ENCODE peak calls at places on chromosomes 4 and X, in four cellular contexts. A is fibroblast of lung, J is left ventricle myocardium inferior, F is testis. I is an unnamed sample.

GRCh38 chr4:37891221-37892159 is 606 bp downstream of the TBC1D1 start:
- DNase-seq in A (peak), J (peak), F (peak), I (peak)

GRCh38 chrX:118495061-118495921 is at the start of gene DOCK11:
- DNase-seq in A (peak), J (peak), F (peak), I (peak)

GRCh38 chrX:90040807-90041206 is 119.1 kb downstream of the TGIF2LX start:
- DNase-seq in A (no peak), J (no peak), F (peak), I (no peak)

GRCh38 chr4:80233390-80233789 is 33.1 kb upstream of the FGF5 start:
- DNase-seq in A (no peak), J (no peak), F (no peak), I (no peak)

GRCh38 chr4:70705146-70705855 is 16.5 kb upstream of the RUFY3 start:
- DNase-seq in A (peak), J (peak), F (peak), I (peak)

GRCh38 chr4:55071951-55072350 is 53.4 kb downstream of the KDR start:
- DNase-seq in A (no peak), J (no peak), F (no peak), I (no peak)

GRCh38 chr4:88169298-88169697 is 10.9 kb upstream of the ABCG2 start:
- DNase-seq in A (no peak), J (no peak), F (peak), I (no peak)

GRCh38 chr4:25667931-25668557 is 12.4 kb downstream of the SLC34A2 start:
- DNase-seq in A (no peak), J (no peak), F (no peak), I (no peak)

GRCh38 chr4:121776610-121777401 is 11.8 kb upstream of the SMIM43 start:
- DNase-seq in A (no peak), J (no peak), F (no peak), I (no peak)

GRCh38 chrX:65034641-65035450 is 58.6 kb upstream of the ZC4H2 start:
- DNase-seq in A (peak), J (peak), F (peak), I (peak)
- TF ChIP-seq CTCF in A (peak), J (peak), F (peak), I (peak)

DNA sequence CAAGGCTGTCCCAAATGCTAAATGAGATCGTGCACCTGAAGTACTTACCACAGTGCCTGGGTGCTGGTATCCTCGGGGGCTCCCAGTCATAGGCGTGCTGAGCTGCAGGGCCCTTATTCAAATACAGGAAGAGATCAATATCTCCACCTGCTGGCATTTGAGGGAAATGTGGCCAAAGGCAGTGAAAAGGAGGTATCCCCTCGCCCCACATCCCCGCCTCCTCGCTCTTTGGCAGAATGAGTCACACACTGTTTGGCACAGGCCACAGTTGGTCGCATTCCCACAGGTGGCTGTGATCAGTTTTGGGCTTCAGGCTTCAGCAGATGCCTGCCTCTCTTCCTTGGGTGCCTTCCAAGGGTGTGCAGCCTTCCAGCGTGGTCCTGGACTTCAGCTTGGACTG is 28.4 kb downstream of the ZNF185 start:
- DNase-seq in A (peak), J (no peak), F (peak), I (peak)
- TF ChIP-seq CTCF in A (peak), J (peak), F (no peak), I (no peak)

GRCh38 chrX:120719622-120720021 is 89.8 kb upstream of the C1GALT1C1 start:
- DNase-seq in A (no peak), J (no peak), F (no peak), I (no peak)

GRCh38 chrX:120718969-120719368 is 89.1 kb upstream of the C1GALT1C1 start:
- DNase-seq in A (no peak), J (no peak), F (no peak), I (no peak)
- TF ChIP-seq CTCF in A (no peak), J (no peak), F (no peak), I (no peak)

GRCh38 chrX:12441376-12442128 is 303.3 kb downstream of the FRMPD4 start:
- DNase-seq in A (peak), J (no peak), F (peak), I (no peak)
- TF ChIP-seq CTCF in A (peak), J (no peak), F (no peak), I (no peak)

GRCh38 chrX:28590394-28590793 is 3.1 kb downstream of the IL1RAPL1 start:
- DNase-seq in A (peak), J (no peak), F (no peak), I (no peak)
- TF ChIP-seq CTCF in A (peak), J (peak), F (no peak), I (no peak)

DNA sequence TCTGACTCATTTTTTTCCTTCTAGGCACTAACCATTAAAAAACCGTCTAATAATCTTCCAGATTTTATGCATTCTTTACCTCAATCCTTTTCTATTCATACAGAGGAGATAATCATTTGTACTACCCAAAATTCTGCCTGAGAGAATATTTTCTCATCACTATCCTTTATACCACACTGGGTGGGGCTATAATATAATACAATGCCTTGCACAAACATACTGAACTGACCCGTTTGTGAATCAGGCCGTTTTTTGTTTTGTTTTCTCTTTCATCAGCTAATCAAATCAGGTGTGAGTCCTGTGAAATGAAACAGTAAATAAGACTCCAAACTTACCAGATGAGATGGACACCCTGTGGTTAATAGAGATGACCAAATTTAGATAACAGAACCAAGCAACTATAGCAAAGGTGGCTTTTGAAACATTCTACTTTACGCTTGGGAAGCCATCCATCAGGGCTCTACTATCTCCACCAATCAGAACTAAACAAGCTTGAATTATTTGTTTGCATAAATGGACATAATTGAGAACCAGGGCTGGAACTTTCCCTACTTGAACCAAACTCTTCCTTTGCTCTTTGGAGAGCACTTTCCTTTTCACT is 573.0 kb downstream of the GABRG1 start:
- DNase-seq in A (no peak), J (no peak), F (no peak), I (no peak)
- TF ChIP-seq CTCF in A (no peak), J (peak), F (no peak), I (no peak)

GRCh38 chr4:89486042-89486441 is 178.4 kb upstream of the GPRIN3 start:
- DNase-seq in A (peak), J (no peak), F (no peak), I (no peak)
- TF ChIP-seq CTCF in A (peak), J (peak), F (no peak), I (no peak)

GRCh38 chrX:65195621-65196020 is 219.4 kb upstream of the ZC4H2 start:
- DNase-seq in A (no peak), J (no peak), F (no peak), I (no peak)

GRCh38 chrX:65194547-65194946 is 218.3 kb upstream of the ZC4H2 start:
- DNase-seq in A (no peak), J (no peak), F (no peak), I (no peak)

DNA sequence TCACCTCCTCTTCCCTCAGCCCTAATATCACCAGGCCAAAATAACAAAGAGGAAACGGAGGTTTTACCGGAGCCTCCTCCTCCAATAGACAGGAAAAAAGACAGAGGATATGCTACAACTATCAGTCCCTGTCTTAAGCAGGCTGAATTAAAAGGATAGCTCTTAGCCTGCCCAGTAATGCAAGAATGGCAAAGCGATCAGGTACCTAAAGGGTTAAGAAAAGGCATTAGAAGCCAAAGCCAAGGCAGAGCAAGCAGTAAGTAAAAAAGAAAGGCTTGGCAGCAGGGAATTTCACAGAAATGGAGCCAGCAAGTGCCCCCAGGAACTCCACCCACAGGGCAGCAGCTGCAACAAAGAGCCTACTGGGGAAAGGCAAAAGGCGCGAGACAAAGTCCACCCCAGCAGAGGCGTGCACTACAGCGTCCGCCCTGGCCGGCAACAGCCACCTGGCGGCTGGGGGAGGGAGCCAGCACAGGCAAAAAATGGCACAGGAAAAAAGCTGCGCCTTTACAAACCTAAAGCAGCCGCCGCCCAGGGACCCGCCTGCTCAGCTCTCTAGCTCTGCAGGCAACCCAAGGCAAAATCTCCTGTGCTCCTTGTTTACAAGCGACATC is 220.6 kb upstream of the ZC4H2 start:
- DNase-seq in A (no peak), J (no peak), F (peak), I (peak)
- TF ChIP-seq CTCF in A (no peak), J (no peak), F (no peak), I (peak)